ENCODE peak calls at places on chromosomes 11 and 22, in nine cellular contexts. O is A549, L is skeletal muscle cell, R is T-helper 2 cell, D is caudate nucleus, F is neuronal stem cell, I is iris pigment epithelial cell, N is T-helper 22 cell, S is sigmoid colon. V is an unnamed sample.

GRCh38 chr11:4480577-4481539 is 1.6 kb upstream of the OR52K1 start:
- DNase-seq in O (no peak), L (peak; percentile 8), R (no peak), D (no peak), F (no peak), I (peak; percentile 40), N (no peak), S (no peak), V (no peak)

GRCh38 chr22:40408718-40409612 is 38.6 kb downstream of the SGSM3 start:
- DNase-seq in O (no peak), L (no peak), R (no peak), D (no peak), F (no peak), I (no peak), N (no peak), S (no peak), V (peak; percentile 49)

GRCh38 chr22:25844601-25845000 is 102.6 kb downstream of the MYO18B start:
- DNase-seq in O (no peak), L (no peak), R (no peak), D (no peak), F (no peak), I (no peak), N (no peak), S (no peak), V (no peak)

GRCh38 chr11:134469627-134470026 is 57.6 kb upstream of the B3GAT1 start:
- DNase-seq in O (no peak), L (no peak), R (no peak), D (no peak), F (no peak), I (peak; percentile 8), N (no peak), S (no peak), V (no peak)

GRCh38 chr11:44016546-44017442 is 31.0 kb upstream of the ACCSL start:
- DNase-seq in O (no peak), L (no peak), R (no peak), D (no peak), F (no peak), I (no peak), N (no peak), S (peak; percentile 27), V (no peak)

GRCh38 chr22:41401781-41402648 is 20.3 kb downstream of the TEF start:
- DNase-seq in O (peak; percentile 57), L (peak; percentile 41), R (no peak), D (no peak), F (no peak), I (peak; percentile 40), N (no peak), S (peak; percentile 92), V (peak; percentile 80)

GRCh38 chr11:108035690-108036089 is 27.0 kb downstream of the CUL5 start:
- DNase-seq in O (no peak), L (no peak), R (no peak), D (no peak), F (no peak), I (peak; percentile 63), N (no peak), S (no peak), V (no peak)

GRCh38 chr11:63489879-63490278 is 1.1 kb downstream of the PLAAT5 start:
- DNase-seq in O (no peak), L (peak; percentile 18), R (no peak), D (no peak), F (no peak), I (peak; percentile 63), N (no peak), S (no peak), V (no peak)

GRCh38 chr11:57324154-57324885 is 432 bp downstream of the TNKS1BP1 start:
- DNase-seq in O (peak; percentile 60), L (no peak), R (no peak), D (no peak), F (peak; percentile 71), I (peak; percentile 52), N (no peak), S (peak; percentile 80), V (peak; percentile 78)

GRCh38 chr11:70746351-70746750 is 348.0 kb downstream of the CTTN start:
- DNase-seq in O (no peak), L (no peak), R (no peak), D (no peak), F (no peak), I (no peak), N (no peak), S (no peak), V (no peak)

GRCh38 chr11:10310301-10310841 is 5.5 kb downstream of the ADM start:
- DNase-seq in O (no peak), L (no peak), R (no peak), D (no peak), F (no peak), I (peak; percentile 79), N (no peak), S (no peak), V (no peak)

GRCh38 chr22:38949889-38950405 is 7.5 kb upstream of the APOBEC3A start:
- DNase-seq in O (no peak), L (no peak), R (no peak), D (no peak), F (no peak), I (no peak), N (no peak), S (peak; percentile 52), V (no peak)

GRCh38 chr22:49929553-49929979 is 11.1 kb downstream of the CRELD2 start:
- DNase-seq in O (no peak), L (no peak), R (peak; percentile 60), D (no peak), F (peak; percentile 69), I (no peak), N (peak; percentile 51), S (peak; percentile 80), V (no peak)

GRCh38 chr11:131447268-131447667 is 76.9 kb downstream of the NTM start:
- DNase-seq in O (no peak), L (no peak), R (no peak), D (no peak), F (no peak), I (no peak), N (no peak), S (no peak), V (no peak)

GRCh38 chr11:73376168-73376802 is at the start of gene RELT:
- DNase-seq in O (peak; percentile 89), L (peak; percentile 62), R (peak; percentile 92), D (no peak), F (peak; percentile 91), I (peak; percentile 89), N (peak; percentile 79), S (peak; percentile 93), V (peak; percentile 91)

GRCh38 chr22:26289486-26290250 is 120.4 kb downstream of the SEZ6L start:
- DNase-seq in O (no peak), L (no peak), R (no peak), D (no peak), F (no peak), I (no peak), N (no peak), S (no peak), V (no peak)

GRCh38 chr11:86606849-86607481 is 65.5 kb downstream of the ME3 start:
- DNase-seq in O (no peak), L (no peak), R (no peak), D (no peak), F (no peak), I (peak; percentile 42), N (no peak), S (no peak), V (no peak)

GRCh38 chr22:39690901-39691620 is 120.5 kb downstream of the CACNA1I start:
- DNase-seq in O (no peak), L (no peak), R (no peak), D (no peak), F (peak; percentile 66), I (peak; percentile 3), N (no peak), S (no peak), V (no peak)

GRCh38 chr11:93573184-93573583 is 30.0 kb upstream of the SMCO4 start:
- DNase-seq in O (no peak), L (no peak), R (no peak), D (no peak), F (no peak), I (peak; percentile 17), N (no peak), S (no peak), V (no peak)

GRCh38 chr11:123371506-123372297 is 58.4 kb upstream of the GRAMD1B start:
- DNase-seq in O (no peak), L (no peak), R (no peak), D (no peak), F (no peak), I (no peak), N (no peak), S (no peak), V (no peak)

GRCh38 chr11:122755409-122755808 is 82.9 kb upstream of the CRTAM start:
- DNase-seq in O (no peak), L (no peak), R (no peak), D (no peak), F (no peak), I (no peak), N (no peak), S (no peak), V (no peak)

GRCh38 chr11:79040348-79040747 is 400.5 kb downstream of the TENM4 start:
- DNase-seq in O (no peak), L (no peak), R (no peak), D (no peak), F (no peak), I (peak; percentile 31), N (no peak), S (no peak), V (no peak)

GRCh38 chr11:78239781-78240180 is 51.1 kb downstream of the USP35 start:
- DNase-seq in O (no peak), L (no peak), R (no peak), D (no peak), F (no peak), I (no peak), N (no peak), S (no peak), V (no peak)

GRCh38 chr11:848988-849824 is 6.6 kb downstream of the TSPAN4 start:
- DNase-seq in O (no peak), L (no peak), R (no peak), D (no peak), F (no peak), I (no peak), N (peak; percentile 29), S (no peak), V (no peak)

GRCh38 chr11:77361184-77361583 is 59.7 kb upstream of the GDPD4 start:
- DNase-seq in O (no peak), L (peak; percentile 12), R (no peak), D (no peak), F (no peak), I (peak; percentile 77), N (no peak), S (no peak), V (no peak)

GRCh38 chr11:73268671-73269271 is 3.4 kb upstream of the P2RY6 start:
- DNase-seq in O (no peak), L (no peak), R (no peak), D (no peak), F (no peak), I (no peak), N (no peak), S (peak; percentile 54), V (peak; percentile 32)